ENCODE peak calls at places on chromosome 17, in eight cellular contexts. Z is fibroblast of the conjunctiva; N is astrocyte of the spinal cord; I is non-pigmented ciliary epithelial cell; G is stimulated activated CD4-positive, alpha-beta T cell treated with anti-CD3 and anti-CD28 coated beads, TNF-alpha, amount 100 ng/mL, for 48 hours; D is neural progenitor cell; L is activated CD8-positive, alpha-beta T cell treated with anti-CD3 and anti-CD28 coated beads, Interleukin-2, amount 10 ng/mL, durations not matched to agents 7 days and 5 days; K is right lobe of liver. W is an unnamed sample.

GRCh38 chr17:78224226-78225087 is 7.0 kb upstream of the TMEM235 start:
- DNase-seq in I (no peak), N (no peak), D (no peak), L (no peak), G (no peak), K (no peak), Z (no peak), W (no peak)

GRCh38 chr17:61551255-61551742 is 39.7 kb downstream of the NACA2 start:
- DNase-seq in N (peak; percentile 45), K (no peak), L (no peak), D (peak; percentile 31), Z (peak; percentile 34), I (no peak), G (no peak), W (no peak)

GRCh38 chr17:14061666-14062560 is 7.4 kb upstream of the COX10 start:
- DNase-seq in N (peak; percentile 81), Z (peak; percentile 64), D (no peak), K (no peak), L (no peak), G (no peak), I (peak; percentile 60), W (no peak)

GRCh38 chr17:76370261-76370993 is 14.0 kb upstream of the SPHK1 start:
- DNase-seq in N (peak; percentile 95), I (peak; percentile 87), G (no peak), Z (peak; percentile 65), D (no peak), K (peak; percentile 66), L (no peak), W (no peak)

GRCh38 chr17:35684046-35684802 is 47.2 kb upstream of the RASL10B start:
- DNase-seq in L (no peak), K (no peak), Z (peak; percentile 5), G (no peak), N (peak; percentile 78), I (peak; percentile 37), D (peak; percentile 52), W (no peak)

GRCh38 chr17:63785556-63785955 is 11.6 kb downstream of the DDX42 start:
- DNase-seq in L (no peak), K (no peak), Z (peak; percentile 10), G (no peak), N (peak; percentile 59), D (no peak), I (no peak), W (no peak)

GRCh38 chr17:56674401-56674925 is 81.0 kb downstream of the NOG start:
- DNase-seq in Z (no peak), G (no peak), I (no peak), K (no peak), L (no peak), N (no peak), D (no peak), W (no peak)

GRCh38 chr17:47470836-47471235 is 60.1 kb upstream of the NPEPPS start:
- DNase-seq in K (no peak), Z (no peak), G (no peak), N (no peak), D (no peak), L (no peak), I (no peak), W (no peak)

GRCh38 chr17:17035490-17035889 is 6.8 kb upstream of the MPRIP start:
- DNase-seq in K (no peak), Z (no peak), D (no peak), G (no peak), I (no peak), L (no peak), N (no peak), W (no peak)

GRCh38 chr17:80528521-80528920 is 16.1 kb upstream of the RPTOR start:
- DNase-seq in K (no peak), G (no peak), D (no peak), I (no peak), Z (no peak), N (no peak), L (no peak), W (no peak)

GRCh38 chr17:60102632-60103047 is 23.9 kb upstream of the HEATR6 start:
- DNase-seq in D (no peak), L (peak; percentile 26), G (peak; percentile 18), Z (peak; percentile 39), K (no peak), I (no peak), N (peak; percentile 32), W (no peak)

GRCh38 chr17:74892013-74892841 is 1.2 kb downstream of the FADS6 start:
- DNase-seq in N (no peak), L (no peak), K (no peak), I (no peak), G (no peak), D (no peak), Z (no peak), W (no peak)